ENCODE peak calls at places on chromosomes 4 and X, in six cellular contexts. K, E, R, B, I and P are unnamed samples.
A peak's percentile ranks its signal among the peaks of the same experiment; 100 is the strongest.

GRCh38 chrX:15401373-15401772 is 17.2 kb upstream of the VEGFD start:
- DNase-seq in R (no peak), B (no peak), K (no peak), E (no peak), I (no peak), P (no peak)

GRCh38 chrX:16445166-16445752 is 204.7 kb upstream of the S100G start:
- DNase-seq in E (peak; percentile 47), I (no peak), B (peak; percentile 36), R (peak; percentile 21), K (no peak), P (peak; percentile 5)

GRCh38 chr4:23384741-23385140 is 505.1 kb downstream of the PPARGC1A start:
- DNase-seq in E (no peak), K (no peak), I (no peak), R (no peak), B (no peak), P (no peak)

GRCh38 chr4:112167790-112168189 is 22.5 kb downstream of the FAM241A start:
- DNase-seq in K (no peak), R (no peak), B (no peak), I (no peak), E (peak; percentile 55), P (peak; percentile 38)

GRCh38 chr4:17468638-17469221 is 43.2 kb downstream of the QDPR start:
- DNase-seq in K (no peak), E (no peak), B (peak; percentile 12), I (peak; percentile 36), R (no peak), P (no peak)

GRCh38 chr4:7871356-7871755 is 68.3 kb downstream of the AFAP1 start:
- DNase-seq in K (no peak), R (no peak), E (no peak), B (no peak), I (no peak), P (no peak)

GRCh38 chr4:85084371-85085170 is 118.1 kb upstream of the WDFY3 start:
- DNase-seq in K (no peak), I (no peak), B (peak; percentile 69), E (no peak), R (no peak), P (no peak)

GRCh38 chr4:122602277-122603142 is 18.4 kb downstream of the IL21 start:
- DNase-seq in K (no peak), I (no peak), R (no peak), B (peak; percentile 21), E (no peak), P (no peak)

GRCh38 chr4:70946944-70947343 is 44.8 kb downstream of the MOB1B start:
- DNase-seq in E (no peak), K (no peak), R (no peak), B (no peak), I (no peak), P (no peak)

GRCh38 chrX:15911729-15912550 is 57.3 kb upstream of the AP1S2 start:
- DNase-seq in R (no peak), K (no peak), E (no peak), I (no peak), B (no peak), P (no peak)

GRCh38 chr4:146382194-146382593 is 139.5 kb downstream of the SLC10A7 start:
- DNase-seq in E (no peak), R (no peak), I (no peak), K (no peak), B (no peak), P (no peak)

GRCh38 chr4:73172166-73172565 is 86.4 kb downstream of the ANKRD17 start:
- DNase-seq in I (no peak), B (no peak), R (no peak), E (no peak), K (no peak), P (no peak)

GRCh38 chrX:72062890-72063289 is 68.8 kb downstream of the RTL5 start:
- DNase-seq in K (no peak), B (no peak), R (no peak), I (peak; percentile 84), E (no peak), P (no peak)

GRCh38 chr4:110475881-110476818 is at the start of gene ENPEP:
- DNase-seq in E (no peak), R (peak; percentile 24), K (no peak), B (peak; percentile 85), I (no peak), P (no peak)

GRCh38 chrX:22389544-22390243 is 117.0 kb downstream of the CBLL2 start:
- DNase-seq in I (no peak), B (no peak), E (no peak), R (no peak), K (peak; percentile 69), P (no peak)

GRCh38 chr4:155530857-155531256 is 135.8 kb upstream of the GUCY1A1 start:
- DNase-seq in E (no peak), B (no peak), I (no peak), R (no peak), K (no peak), P (no peak)

GRCh38 chr4:188811116-188811515 is 671.9 kb downstream of the TRIML1 start:
- DNase-seq in E (no peak), R (no peak), I (no peak), B (no peak), K (no peak), P (no peak)

GRCh38 chr4:186217733-186218293 is 9.5 kb upstream of the KLKB1 start:
- DNase-seq in R (no peak), I (no peak), B (peak; percentile 51), E (no peak), K (no peak), P (no peak)

GRCh38 chrX:112695494-112695893 is 15.8 kb upstream of the LHFPL1 start:
- DNase-seq in R (no peak), B (no peak), I (no peak), E (no peak), K (no peak), P (no peak)
- H3K9me3 ChIP-seq in R (no peaks in the 10 kb centered on the region), B (no peaks in the 10 kb centered on the region), I (no peaks in the 10 kb centered on the region), E (no peaks in the 10 kb centered on the region), K (no peaks in the 10 kb centered on the region), P (no peaks in the 10 kb centered on the region)

GRCh38 chr4:273312-274017 is 31.8 kb downstream of the ZNF732 start:
- DNase-seq in K (no peak), I (no peak), E (no peak), R (no peak), B (no peak), P (no peak)
- H3K9me3 ChIP-seq in K (no peaks in the 10 kb centered on the region), I (peaks cover 19% of the 10 kb centered on the region), E (no peaks in the 10 kb centered on the region), R (peaks cover 15% of the 10 kb centered on the region), B (no peaks in the 10 kb centered on the region), P (peaks cover 39% of the 10 kb centered on the region)

GRCh38 chr4:113878718-113879117 is 100.7 kb downstream of the ARSJ start:
- DNase-seq in E (no peak), R (no peak), I (no peak), B (no peak), K (no peak), P (no peak)

GRCh38 chr4:113880240-113881028 is 99.0 kb downstream of the ARSJ start:
- DNase-seq in K (no peak), B (no peak), R (no peak), I (no peak), E (no peak), P (no peak)

GRCh38 chr4:113884655-113885054 is 94.8 kb downstream of the ARSJ start:
- DNase-seq in K (no peak), B (no peak), R (no peak), I (no peak), E (no peak), P (no peak)

GRCh38 chr4:113882668-113883067 is 96.8 kb downstream of the ARSJ start:
- DNase-seq in B (no peak), E (no peak), R (no peak), K (no peak), I (no peak), P (no peak)

DNA sequence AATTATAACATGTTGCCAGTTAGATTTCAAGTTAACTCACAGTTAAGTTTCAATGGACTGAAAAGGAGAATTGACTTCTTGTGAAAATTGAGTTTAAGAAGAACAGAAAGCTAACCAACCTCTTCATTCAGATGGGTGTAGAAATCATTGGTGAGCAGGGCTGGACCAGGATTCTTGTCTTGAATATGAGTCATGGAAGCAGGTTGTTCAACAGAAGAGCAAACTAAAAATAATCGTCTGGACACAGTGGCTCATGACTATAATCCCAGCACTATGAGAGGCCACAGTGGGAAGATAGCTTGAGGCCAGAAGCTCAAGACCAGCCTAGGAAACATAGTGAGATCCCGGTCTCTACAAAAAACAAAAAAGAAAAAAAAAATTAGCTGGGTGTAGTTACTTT is 98.2 kb downstream of the ARSJ start:
- DNase-seq in E (no peak), B (no peak), R (no peak), I (no peak), K (no peak), P (no peak)
- H3K9me3 ChIP-seq in E (no peaks in the 10 kb centered on the region), B (no peaks in the 10 kb centered on the region), R (no peaks in the 10 kb centered on the region), I (no peaks in the 10 kb centered on the region), K (no peaks in the 10 kb centered on the region), P (no peaks in the 10 kb centered on the region)

GRCh38 chr4:78800965-78801364 is 24.8 kb downstream of the BMP2K start:
- DNase-seq in E (no peak), B (no peak), K (no peak), I (no peak), R (no peak), P (no peak)
- H3K9me3 ChIP-seq in E (no peaks in the 10 kb centered on the region), B (no peaks in the 10 kb centered on the region), K (no peaks in the 10 kb centered on the region), I (no peaks in the 10 kb centered on the region), R (no peaks in the 10 kb centered on the region), P (no peaks in the 10 kb centered on the region)

GRCh38 chrX:39298821-39299220 is 497.6 kb downstream of the MID1IP1 start:
- DNase-seq in R (no peak), B (no peak), E (no peak), K (no peak), I (no peak), P (no peak)

GRCh38 chrX:39302838-39303237 is 501.6 kb downstream of the MID1IP1 start:
- DNase-seq in B (no peak), R (no peak), I (no peak), E (no peak), K (no peak), P (no peak)

GRCh38 chrX:39304746-39305145 is 503.5 kb downstream of the MID1IP1 start:
- DNase-seq in K (no peak), E (no peak), B (no peak), I (no peak), R (no peak), P (no peak)

GRCh38 chrX:39299615-39300014 is 498.4 kb downstream of the MID1IP1 start:
- DNase-seq in E (no peak), R (no peak), B (no peak), K (no peak), I (no peak), P (no peak)

GRCh38 chrX:39301041-39301440 is 499.8 kb downstream of the MID1IP1 start:
- DNase-seq in R (no peak), E (no peak), K (no peak), B (no peak), I (no peak), P (no peak)
- H3K9me3 ChIP-seq in R (no peaks in the 10 kb centered on the region), E (no peaks in the 10 kb centered on the region), K (no peaks in the 10 kb centered on the region), B (peaks cover 2% of the 10 kb centered on the region), I (no peaks in the 10 kb centered on the region), P (no peaks in the 10 kb centered on the region)

GRCh38 chrX:153512501-153512893 is 4.9 kb upstream of the ATP2B3 start:
- DNase-seq in K (no peak), B (no peak), I (no peak), E (no peak), R (no peak), P (no peak)
- H3K9me3 ChIP-seq in K (no peaks in the 10 kb centered on the region), B (no peaks in the 10 kb centered on the region), I (no peaks in the 10 kb centered on the region), E (no peaks in the 10 kb centered on the region), R (no peaks in the 10 kb centered on the region), P (no peaks in the 10 kb centered on the region)

DNA sequence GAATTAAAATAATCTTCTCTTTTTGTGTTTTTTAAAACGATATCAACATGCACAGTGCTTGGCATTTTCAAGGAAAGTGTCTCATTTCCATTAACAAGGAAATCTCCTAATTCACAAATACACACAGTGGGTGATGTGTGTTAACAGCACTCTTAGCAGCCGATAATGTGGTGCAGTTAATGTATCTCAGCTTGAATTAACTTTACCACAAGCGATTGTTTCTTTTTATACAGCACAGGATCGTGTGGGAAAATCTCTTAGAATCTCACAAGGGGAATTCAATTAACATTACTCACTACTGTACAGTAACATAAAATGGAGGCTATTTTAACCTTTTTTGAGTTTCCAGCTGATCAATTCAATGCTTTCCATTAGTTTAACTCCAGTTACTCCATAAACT is 1841.9 kb downstream of the STIM2 start:
- DNase-seq in E (no peak), K (no peak), B (no peak), R (no peak), I (no peak), P (no peak)
- H3K9me3 ChIP-seq in E (no peaks in the 10 kb centered on the region), K (no peaks in the 10 kb centered on the region), B (no peaks in the 10 kb centered on the region), R (no peaks in the 10 kb centered on the region), I (no peaks in the 10 kb centered on the region), P (no peaks in the 10 kb centered on the region)